ENCODE peak calls at places on chromosomes 12 and 14, in seven cellular contexts. One of them, this sample, is unnamed.

GRCh38 chr12:2624543-2625266 is 170.1 kb upstream of the FKBP4 start:
- DNase-seq in mesenchymal stem cell: peak
- DNase-seq in mesendoderm: peak
- DNase-seq in H9: peak
- DNase-seq in trophoblast cell: peak
- DNase-seq in IMR-90: peak
- DNase-seq in H1: peak
- DNase-seq in this sample: peak

GRCh38 chr14:37721976-37722659 is 126.7 kb downstream of the TTC6 start:
- DNase-seq in H9: no peak
- DNase-seq in trophoblast cell: no peak
- DNase-seq in mesendoderm: peak
- DNase-seq in mesenchymal stem cell: peak
- DNase-seq in H1: no peak
- DNase-seq in IMR-90: peak
- DNase-seq in this sample: no peak

GRCh38 chr12:26226119-26226518 is 30.7 kb downstream of the SSPN start:
- DNase-seq in H9: no peak
- DNase-seq in mesendoderm: no peak
- DNase-seq in H1: no peak
- DNase-seq in mesenchymal stem cell: peak
- DNase-seq in IMR-90: no peak
- DNase-seq in trophoblast cell: no peak
- DNase-seq in this sample: peak

GRCh38 chr14:98752660-98753059 is 519.3 kb downstream of the BCL11B start:
- DNase-seq in mesendoderm: no peak
- DNase-seq in trophoblast cell: no peak
- DNase-seq in IMR-90: no peak
- DNase-seq in H1: peak
- DNase-seq in mesenchymal stem cell: no peak
- DNase-seq in H9: no peak
- DNase-seq in this sample: no peak

GRCh38 chr14:35122696-35123387 is 490 bp downstream of the PRORP start:
- DNase-seq in mesenchymal stem cell: peak
- DNase-seq in mesendoderm: peak
- DNase-seq in trophoblast cell: peak
- DNase-seq in H9: no peak
- DNase-seq in H1: no peak
- DNase-seq in IMR-90: peak
- DNase-seq in this sample: no peak

GRCh38 chr12:108117902-108118301 is 11.2 kb upstream of the WSCD2 start:
- DNase-seq in H9: no peak
- DNase-seq in trophoblast cell: no peak
- DNase-seq in IMR-90: no peak
- DNase-seq in mesendoderm: no peak
- DNase-seq in H1: no peak
- DNase-seq in mesenchymal stem cell: no peak
- DNase-seq in this sample: no peak

GRCh38 chr12:100141666-100141997 is 1.0 kb downstream of the BLTP3B start:
- DNase-seq in mesendoderm: peak
- DNase-seq in mesenchymal stem cell: peak
- DNase-seq in trophoblast cell: peak
- DNase-seq in H1: no peak
- DNase-seq in IMR-90: peak
- DNase-seq in H9: no peak
- DNase-seq in this sample: no peak

GRCh38 chr14:24473211-24473610 is 30.6 kb upstream of the SDR39U1 start:
- DNase-seq in H1: no peak
- DNase-seq in H9: no peak
- DNase-seq in mesenchymal stem cell: no peak
- DNase-seq in IMR-90: no peak
- DNase-seq in trophoblast cell: no peak
- DNase-seq in mesendoderm: no peak
- DNase-seq in this sample: no peak

GRCh38 chr14:85535916-85536834 is 6.2 kb downstream of the FLRT2 start:
- DNase-seq in H9: no peak
- DNase-seq in mesenchymal stem cell: peak
- DNase-seq in H1: no peak
- DNase-seq in IMR-90: peak
- DNase-seq in trophoblast cell: no peak
- DNase-seq in mesendoderm: peak
- DNase-seq in this sample: no peak

GRCh38 chr12:6288235-6288634 is 22.2 kb upstream of the PLEKHG6 start:
- DNase-seq in H1: no peak
- DNase-seq in H9: no peak
- DNase-seq in mesendoderm: no peak
- DNase-seq in mesenchymal stem cell: peak
- DNase-seq in IMR-90: peak
- DNase-seq in trophoblast cell: peak
- DNase-seq in this sample: no peak

GRCh38 chr14:68363841-68364711 is 428.8 kb downstream of the ZFP36L1 start:
- DNase-seq in mesenchymal stem cell: peak
- DNase-seq in IMR-90: peak
- DNase-seq in mesendoderm: peak
- DNase-seq in H9: peak
- DNase-seq in trophoblast cell: no peak
- DNase-seq in H1: peak
- DNase-seq in this sample: peak

GRCh38 chr12:108559748-108560147 is 1.2 kb downstream of the SART3 start:
- DNase-seq in H9: no peak
- DNase-seq in mesendoderm: peak
- DNase-seq in H1: no peak
- DNase-seq in mesenchymal stem cell: no peak
- DNase-seq in IMR-90: no peak
- DNase-seq in trophoblast cell: no peak
- DNase-seq in this sample: no peak

GRCh38 chr12:53838978-53839377 is 87.2 kb upstream of the CISTR start:
- DNase-seq in mesendoderm: no peak
- DNase-seq in IMR-90: no peak
- DNase-seq in H9: no peak
- DNase-seq in trophoblast cell: no peak
- DNase-seq in H1: no peak
- DNase-seq in mesenchymal stem cell: no peak
- DNase-seq in this sample: no peak

GRCh38 chr12:52082026-52082667 is 2.6 kb downstream of the SMIM41 start:
- DNase-seq in H9: peak
- DNase-seq in IMR-90: peak
- DNase-seq in mesendoderm: no peak
- DNase-seq in trophoblast cell: no peak
- DNase-seq in mesenchymal stem cell: peak
- DNase-seq in H1: no peak
- DNase-seq in this sample: no peak

GRCh38 chr12:17342381-17342961 is 736.5 kb upstream of the LMO3 start:
- DNase-seq in H9: no peak
- DNase-seq in mesendoderm: peak
- DNase-seq in IMR-90: no peak
- DNase-seq in mesenchymal stem cell: no peak
- DNase-seq in trophoblast cell: peak
- DNase-seq in H1: no peak
- DNase-seq in this sample: no peak

GRCh38 chr12:28104338-28104737 is 85.9 kb upstream of the CCDC91 start:
- DNase-seq in trophoblast cell: no peak
- DNase-seq in H9: no peak
- DNase-seq in mesenchymal stem cell: no peak
- DNase-seq in mesendoderm: no peak
- DNase-seq in H1: no peak
- DNase-seq in IMR-90: no peak
- DNase-seq in this sample: no peak

GRCh38 chr14:93234798-93235197 is 27.7 kb downstream of the UBR7 start:
- DNase-seq in IMR-90: peak
- DNase-seq in H9: no peak
- DNase-seq in trophoblast cell: peak
- DNase-seq in mesenchymal stem cell: no peak
- DNase-seq in mesendoderm: peak
- DNase-seq in H1: no peak
- DNase-seq in this sample: no peak

GRCh38 chr12:58387199-58387598 is 445.8 kb downstream of the ATP23 start:
- DNase-seq in mesendoderm: peak
- DNase-seq in H1: no peak
- DNase-seq in H9: no peak
- DNase-seq in IMR-90: peak
- DNase-seq in mesenchymal stem cell: peak
- DNase-seq in trophoblast cell: peak
- DNase-seq in this sample: no peak

DNA sequence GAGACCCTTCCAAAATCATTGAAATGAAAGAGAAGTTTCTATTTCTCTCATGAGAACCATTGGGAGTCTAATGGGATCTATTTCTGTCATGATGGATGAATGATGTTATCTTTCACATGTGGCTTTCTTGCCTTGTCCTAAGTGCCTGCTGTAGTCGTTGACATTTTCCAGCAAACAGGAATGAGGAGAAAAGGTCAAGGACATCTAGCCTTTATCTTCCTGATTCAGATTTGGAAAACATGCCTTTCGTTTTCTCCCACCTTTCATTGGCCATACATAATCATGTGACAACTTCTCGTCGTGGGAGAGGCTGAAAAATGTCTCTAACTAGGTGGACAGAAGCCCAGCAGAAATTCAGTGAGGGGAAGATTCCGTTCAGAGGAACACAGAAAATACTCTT is 94.5 kb downstream of the PCNX1 start:
- DNase-seq in mesenchymal stem cell: peak
- DNase-seq in trophoblast cell: no peak
- DNase-seq in IMR-90: no peak
- DNase-seq in mesendoderm: peak
- DNase-seq in H9: no peak
- DNase-seq in H1: no peak
- DNase-seq in this sample: no peak
- H3K23ac ChIP-seq in mesenchymal stem cell: no peak
- H3K23ac ChIP-seq in trophoblast cell: no peak
- H3K23ac ChIP-seq in IMR-90: no peak
- H3K23ac ChIP-seq in mesendoderm: no peak
- H3K23ac ChIP-seq in H9: no peak
- H3K23ac ChIP-seq in H1: no peak
- H3K23ac ChIP-seq in this sample: no peak

DNA sequence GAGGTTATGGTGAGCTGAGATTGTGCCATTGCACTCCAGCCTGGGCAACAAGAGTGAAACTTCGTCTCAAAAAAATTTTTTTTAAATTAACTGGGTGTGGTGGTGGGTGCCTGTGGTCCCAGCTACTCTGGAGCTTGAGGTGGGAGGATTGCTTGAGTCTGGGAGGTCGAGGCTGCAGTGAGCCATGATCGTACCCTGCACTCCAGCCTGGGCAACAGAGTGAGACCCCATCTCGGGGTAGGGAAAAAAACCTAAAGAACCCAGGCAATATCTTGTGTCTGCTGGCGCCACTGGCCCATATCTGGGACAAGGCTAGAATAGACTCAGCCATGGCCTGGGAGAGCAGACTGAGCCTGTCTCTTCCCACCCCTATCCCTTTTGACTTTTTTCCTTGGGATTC is 9.1 kb upstream of the GPRC5A start:
- DNase-seq in H1: no peak
- DNase-seq in H9: no peak
- DNase-seq in trophoblast cell: peak
- DNase-seq in mesenchymal stem cell: no peak
- DNase-seq in mesendoderm: no peak
- DNase-seq in IMR-90: no peak
- DNase-seq in this sample: no peak
- H2BK120ac ChIP-seq in H1: no peak
- H2BK120ac ChIP-seq in H9: no peak
- H2BK120ac ChIP-seq in trophoblast cell: peak
- H2BK120ac ChIP-seq in mesenchymal stem cell: peak
- H2BK120ac ChIP-seq in mesendoderm: no peak
- H2BK120ac ChIP-seq in IMR-90: peak
- H2BK120ac ChIP-seq in this sample: no peak

GRCh38 chr12:15336772-15337553 is 14.7 kb downstream of the PTPRO start:
- DNase-seq in H1: no peak
- DNase-seq in mesendoderm: no peak
- DNase-seq in trophoblast cell: peak
- DNase-seq in H9: no peak
- DNase-seq in mesenchymal stem cell: peak
- DNase-seq in IMR-90: peak
- DNase-seq in this sample: no peak
- H3K27ac ChIP-seq in H1: no peak
- H3K27ac ChIP-seq in mesendoderm: no peak
- H3K27ac ChIP-seq in trophoblast cell: no peak
- H3K27ac ChIP-seq in H9: no peak
- H3K27ac ChIP-seq in mesenchymal stem cell: peak
- H3K27ac ChIP-seq in IMR-90: no peak
- H3K27ac ChIP-seq in this sample: no peak

GRCh38 chr12:60844875-60845274 is 1249.0 kb downstream of the SLC16A7 start:
- DNase-seq in H9: no peak
- DNase-seq in mesenchymal stem cell: no peak
- DNase-seq in trophoblast cell: no peak
- DNase-seq in mesendoderm: no peak
- DNase-seq in IMR-90: no peak
- DNase-seq in H1: no peak
- DNase-seq in this sample: no peak

GRCh38 chr12:60842166-60842565 is 1246.3 kb downstream of the SLC16A7 start:
- DNase-seq in mesendoderm: no peak
- DNase-seq in mesenchymal stem cell: no peak
- DNase-seq in H1: no peak
- DNase-seq in trophoblast cell: no peak
- DNase-seq in IMR-90: no peak
- DNase-seq in H9: no peak
- DNase-seq in this sample: no peak

GRCh38 chr12:60849723-60850122 is 1253.9 kb downstream of the SLC16A7 start:
- DNase-seq in H1: no peak
- DNase-seq in H9: no peak
- DNase-seq in IMR-90: no peak
- DNase-seq in mesenchymal stem cell: no peak
- DNase-seq in mesendoderm: no peak
- DNase-seq in trophoblast cell: no peak
- DNase-seq in this sample: no peak

GRCh38 chr12:60847281-60847680 is 1251.5 kb downstream of the SLC16A7 start:
- DNase-seq in trophoblast cell: no peak
- DNase-seq in mesenchymal stem cell: no peak
- DNase-seq in mesendoderm: no peak
- DNase-seq in H9: no peak
- DNase-seq in H1: no peak
- DNase-seq in IMR-90: no peak
- DNase-seq in this sample: no peak

DNA sequence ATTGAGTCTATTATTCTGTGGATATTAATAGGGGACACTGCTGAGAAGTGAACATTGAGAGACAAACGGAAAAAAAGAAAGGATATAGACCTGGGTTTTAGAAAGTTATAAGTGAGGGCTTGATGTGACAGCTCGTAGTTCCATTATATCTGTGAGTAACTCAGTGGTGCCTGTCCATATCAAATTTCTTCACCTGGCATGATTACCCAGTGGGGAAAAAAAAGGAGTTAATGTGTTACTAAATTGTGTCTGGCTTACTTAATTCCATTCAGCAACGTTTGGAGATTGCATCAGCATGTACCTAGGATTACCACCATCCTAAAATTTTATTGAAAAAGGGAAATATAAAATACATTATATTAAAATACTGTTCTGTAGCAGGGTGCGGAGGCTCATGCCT is 1249.9 kb downstream of the SLC16A7 start:
- DNase-seq in H1: no peak
- DNase-seq in H9: no peak
- DNase-seq in mesenchymal stem cell: no peak
- DNase-seq in mesendoderm: no peak
- DNase-seq in IMR-90: no peak
- DNase-seq in trophoblast cell: no peak
- DNase-seq in this sample: no peak
- H3K23ac ChIP-seq in H1: no peak
- H3K23ac ChIP-seq in H9: no peak
- H3K23ac ChIP-seq in mesenchymal stem cell: no peak
- H3K23ac ChIP-seq in mesendoderm: no peak
- H3K23ac ChIP-seq in IMR-90: no peak
- H3K23ac ChIP-seq in trophoblast cell: no peak
- H3K23ac ChIP-seq in this sample: no peak